ENCODE peak calls at places on chromosomes 11 and 22, in four cellular contexts. I is naive thymus-derived CD8-positive, alpha-beta T cell; B is NCI-H1694; D is kidney tubule cell. Z is an unnamed sample.

GRCh38 chr22:29382575-29383328 is 5.6 kb downstream of the AP1B1 start:
- DNase-seq in I (no peak), B (no peak), D (peak; percentile 86), Z (no peak)

GRCh38 chr11:57303990-57304579 is 20.7 kb downstream of the TNKS1BP1 start:
- DNase-seq in I (no peak), B (no peak), D (peak; percentile 58), Z (no peak)

GRCh38 chr22:39622881-39623367 is 52.4 kb downstream of the CACNA1I start:
- DNase-seq in I (peak; percentile 65), B (peak; percentile 32), D (peak; percentile 27), Z (peak; percentile 61)

GRCh38 chr22:37324340-37325023 is 42.2 kb downstream of the CYTH4 start:
- DNase-seq in I (no peak), B (no peak), D (no peak), Z (no peak)

GRCh38 chr11:95544095-95544795 is 245.3 kb downstream of the FAM76B start:
- DNase-seq in I (no peak), B (no peak), D (peak; percentile 43), Z (no peak)

GRCh38 chr11:45393334-45393733 is 107.2 kb upstream of the SYT13 start:
- DNase-seq in I (no peak), B (no peak), D (no peak), Z (no peak)

GRCh38 chr11:3121931-3122774 is 43.0 kb downstream of the OSBPL5 start:
- DNase-seq in I (no peak), B (no peak), D (no peak), Z (no peak)

GRCh38 chr22:47053865-47054185 is 291.4 kb downstream of the TBC1D22A start:
- DNase-seq in I (no peak), B (no peak), D (peak; percentile 32), Z (no peak)

GRCh38 chr11:3623126-3623525 is 18.7 kb downstream of the ART5 start:
- DNase-seq in I (no peak), B (no peak), D (no peak), Z (no peak)

GRCh38 chr11:4644233-4644632 is 451 bp downstream of the OR51E1 start:
- DNase-seq in I (no peak), B (no peak), D (no peak), Z (no peak)

GRCh38 chr22:37254206-37254866 is 10.3 kb upstream of the RAC2 start:
- DNase-seq in I (no peak), B (no peak), D (peak; percentile 74), Z (no peak)

GRCh38 chr22:44777364-44777756 is 25.0 kb downstream of the ARHGAP8 start:
- DNase-seq in I (no peak), B (no peak), D (no peak), Z (no peak)

GRCh38 chr11:16767137-16767536 is 28.7 kb downstream of the C11orf58 start:
- DNase-seq in I (no peak), B (no peak), D (no peak), Z (no peak)

GRCh38 chr22:36323182-36323854 is 64.4 kb downstream of the MYH9 start:
- DNase-seq in I (no peak), B (peak; percentile 18), D (peak; percentile 44), Z (no peak)

GRCh38 chr11:21811572-21811971 is 381.3 kb upstream of the ANO5 start:
- DNase-seq in I (no peak), B (no peak), D (no peak), Z (no peak)

GRCh38 chr11:66691311-66691980 is 13.8 kb upstream of the RBM4B start:
- DNase-seq in I (no peak), B (no peak), D (no peak), Z (no peak)

GRCh38 chr11:70695086-70695960 is 297.0 kb downstream of the CTTN start:
- DNase-seq in I (no peak), B (no peak), D (no peak), Z (no peak)

GRCh38 chr11:118232659-118233058 is 7.8 kb upstream of the JAML start:
- DNase-seq in I (no peak), B (no peak), D (peak; percentile 34), Z (no peak)

GRCh38 chr11:125207866-125208425 is 43.4 kb downstream of the PKNOX2 start:
- DNase-seq in I (no peak), B (no peak), D (peak; percentile 17), Z (no peak)

GRCh38 chr11:125128450-125128849 is 17.0 kb upstream of the TMEM218 start:
- DNase-seq in I (no peak), B (no peak), D (no peak), Z (no peak)

GRCh38 chr11:122140535-122140934 is 24.5 kb upstream of the BLID start:
- DNase-seq in I (no peak), B (no peak), D (peak; percentile 66), Z (no peak)

GRCh38 chr11:125494987-125495725 is 909 bp downstream of the FEZ1 start:
- DNase-seq in I (peak; percentile 15), B (no peak), D (peak; percentile 36), Z (no peak)

GRCh38 chr22:29883045-29883830 is at the start of gene MTMR3:
- DNase-seq in I (peak; percentile 83), B (peak; percentile 75), D (peak; percentile 93), Z (peak; percentile 79)

GRCh38 chr11:76807206-76807875 is 24.2 kb downstream of the TSKU start:
- DNase-seq in I (peak; percentile 56), B (peak; percentile 71), D (peak; percentile 67), Z (peak; percentile 45)

GRCh38 chr11:62516736-62517371 is 29.8 kb downstream of the AHNAK start:
- DNase-seq in I (no peak), B (no peak), D (no peak), Z (no peak)

GRCh38 chr11:44842219-44842618 is 108.5 kb downstream of the TP53I11 start:
- DNase-seq in I (no peak), B (no peak), D (peak; percentile 95), Z (no peak)

GRCh38 chr11:21896216-21896615 is 296.7 kb upstream of the ANO5 start:
- DNase-seq in I (no peak), B (no peak), D (no peak), Z (no peak)

GRCh38 chr11:110947100-110947499 is 234.9 kb upstream of the ARHGAP20 start:
- DNase-seq in I (no peak), B (no peak), D (no peak), Z (no peak)

GRCh38 chr11:36492724-36493304 is 17.3 kb downstream of the TRAF6 start:
- DNase-seq in I (peak; percentile 49), B (peak; percentile 14), D (peak; percentile 52), Z (peak; percentile 7)

GRCh38 chr11:47431356-47432083 is 5.3 kb upstream of the PSMC3 start:
- DNase-seq in I (no peak), B (no peak), D (no peak), Z (no peak)

GRCh38 chr11:116357769-116358544 is 414.8 kb downstream of the BUD13 start:
- DNase-seq in I (no peak), B (no peak), D (no peak), Z (no peak)

GRCh38 chr22:28855355-28856094 is 27.8 kb upstream of the ZNRF3 start:
- DNase-seq in I (peak; percentile 70), B (peak; percentile 34), D (peak; percentile 70), Z (peak; percentile 45)

GRCh38 chr11:102347526-102348331 is 715 bp downstream of the BIRC2 start:
- DNase-seq in I (peak; percentile 38), B (no peak), D (peak; percentile 56), Z (no peak)

Z was measured in effector CD4-positive, alpha-beta T cell.